ENCODE peak calls at places on chromosomes 13 and 19, in four cellular contexts. Y, W, J and Z are unnamed samples.

GRCh38 chr19:48481846-48482639 is 12.9 kb downstream of the CYTH2 start:
- DNase-seq in Y (no peak), W (no peak), J (no peak), Z (no peak)

GRCh38 chr19:57558525-57558924 is 1.1 kb downstream of the ZNF550 start:
- DNase-seq in Y (no peak), W (no peak), J (peak), Z (no peak)

GRCh38 chr13:30572859-30573275 is 44.9 kb upstream of the USPL1 start:
- DNase-seq in Y (no peak), W (no peak), J (peak), Z (peak)

GRCh38 chr13:85316501-85316900 is 482.7 kb downstream of the SLITRK6 start:
- DNase-seq in J (no peak), Y (no peak), W (no peak), Z (no peak)

GRCh38 chr19:1066748-1067340 is at the start of gene ARHGAP45:
- DNase-seq in W (peak), Y (peak), J (no peak), Z (peak)

GRCh38 chr19:7013678-7014077 is 7.6 kb downstream of the MBD3L2B start:
- DNase-seq in J (peak), Y (no peak), W (no peak), Z (no peak)

GRCh38 chr19:4496304-4496703 is 22.0 kb downstream of the PLIN4 start:
- DNase-seq in W (no peak), Y (no peak), J (no peak), Z (no peak)

GRCh38 chr13:20118268-20119140 is 42.3 kb downstream of the GJA3 start:
- DNase-seq in J (no peak), W (peak), Y (no peak), Z (no peak)

GRCh38 chr13:112768795-112769411 is 79.1 kb downstream of the ATP11A start:
- DNase-seq in W (peak), Y (no peak), J (no peak), Z (no peak)

GRCh38 chr13:71902676-71903075 is 35.7 kb upstream of the DACH1 start:
- DNase-seq in Y (no peak), J (no peak), W (no peak), Z (no peak)

GRCh38 chr19:12936582-12936981 is 1.8 kb upstream of the CALR start:
- DNase-seq in Y (no peak), J (no peak), W (no peak), Z (peak)

GRCh38 chr13:27450921-27451461 is 627 bp upstream of the MTIF3 start:
- DNase-seq in W (peak), J (peak), Y (no peak), Z (peak)

GRCh38 chr13:77339408-77339807 is 12.5 kb upstream of the MYCBP2 start:
- DNase-seq in J (no peak), Y (no peak), W (no peak), Z (peak)

GRCh38 chr13:109372666-109373065 is 413.7 kb downstream of the IRS2 start:
- DNase-seq in J (no peak), Y (no peak), W (no peak), Z (no peak)

GRCh38 chr19:30669329-30670010 is 297.3 kb downstream of the ZNF536 start:
- DNase-seq in J (peak), W (peak), Y (no peak), Z (peak)

GRCh38 chr19:43439183-43440063 is 24.7 kb downstream of the TEX101 start:
- DNase-seq in Y (peak), J (peak), W (no peak), Z (no peak)

GRCh38 chr13:44280461-44280860 is 93.2 kb upstream of the SERP2 start:
- DNase-seq in J (no peak), Y (no peak), W (no peak), Z (no peak)

GRCh38 chr19:1411255-1412191 is 4.1 kb downstream of the DAZAP1 start:
- DNase-seq in Y (no peak), W (peak), J (no peak), Z (no peak)

GRCh38 chr19:6705931-6706632 is 14.4 kb downstream of the C3 start:
- DNase-seq in W (no peak), Y (no peak), J (no peak), Z (no peak)

GRCh38 chr19:2700660-2701360 is 1.7 kb downstream of the GNG7 start:
- DNase-seq in J (no peak), W (no peak), Y (no peak), Z (no peak)

GRCh38 chr19:13997637-13997962 is 8.5 kb downstream of the RFX1 start:
- DNase-seq in J (no peak), W (no peak), Y (no peak), Z (no peak)

GRCh38 chr19:38649305-38650179 is 2.1 kb downstream of the ACTN4 start:
- DNase-seq in J (peak), W (no peak), Y (no peak), Z (no peak)

GRCh38 chr13:67977081-67977480 is 746.9 kb upstream of the PCDH9 start:
- DNase-seq in Y (no peak), W (no peak), J (no peak), Z (no peak)

GRCh38 chr13:64314286-64314685 is 2898.6 kb upstream of the PCDH20 start:
- DNase-seq in J (no peak), W (no peak), Y (no peak), Z (no peak)